ENCODE peak calls at places on chromosome 21, in nine cellular contexts. One of them, this sample, is unnamed.

GRCh38 chr21:27649746-27650145 is 682.9 kb upstream of the ADAMTS5 start:
- DNase-seq in effector memory CD8-positive, alpha-beta T cell: no peak
- DNase-seq in mucosa of descending colon: no peak
- DNase-seq in IMR-90: peak; percentile 70
- DNase-seq in A172: no peak
- DNase-seq in T-helper 17 cell: no peak
- DNase-seq in naive thymus-derived CD4-positive, alpha-beta T cell: no peak
- DNase-seq in heart left ventricle: no peak
- DNase-seq in stimulated activated CD4-positive, alpha-beta T cell treated with anti-CD3 and anti-CD28 coated beads, Interleukin-12 subunit alpha, Interleukin-12 subunit beta, amount 100 ng/mL, for 4 hours: no peak
- DNase-seq in this sample: no peak

GRCh38 chr21:26447932-26448331 is 125.2 kb downstream of the CYYR1 start:
- DNase-seq in T-helper 17 cell: no peak
- DNase-seq in heart left ventricle: no peak
- DNase-seq in stimulated activated CD4-positive, alpha-beta T cell treated with anti-CD3 and anti-CD28 coated beads, Interleukin-12 subunit alpha, Interleukin-12 subunit beta, amount 100 ng/mL, for 4 hours: no peak
- DNase-seq in naive thymus-derived CD4-positive, alpha-beta T cell: no peak
- DNase-seq in effector memory CD8-positive, alpha-beta T cell: no peak
- DNase-seq in mucosa of descending colon: no peak
- DNase-seq in IMR-90: no peak
- DNase-seq in A172: no peak
- DNase-seq in this sample: no peak

GRCh38 chr21:43189936-43190335 is 21.1 kb downstream of the CRYAA start:
- DNase-seq in mucosa of descending colon: no peak
- DNase-seq in T-helper 17 cell: no peak
- DNase-seq in heart left ventricle: peak; percentile 6
- DNase-seq in effector memory CD8-positive, alpha-beta T cell: no peak
- DNase-seq in naive thymus-derived CD4-positive, alpha-beta T cell: no peak
- DNase-seq in IMR-90: no peak
- DNase-seq in stimulated activated CD4-positive, alpha-beta T cell treated with anti-CD3 and anti-CD28 coated beads, Interleukin-12 subunit alpha, Interleukin-12 subunit beta, amount 100 ng/mL, for 4 hours: no peak
- DNase-seq in A172: no peak
- DNase-seq in this sample: peak; percentile 38

GRCh38 chr21:14988760-14989159 is 76.0 kb downstream of the NRIP1 start:
- DNase-seq in effector memory CD8-positive, alpha-beta T cell: no peak
- DNase-seq in heart left ventricle: no peak
- DNase-seq in mucosa of descending colon: no peak
- DNase-seq in stimulated activated CD4-positive, alpha-beta T cell treated with anti-CD3 and anti-CD28 coated beads, Interleukin-12 subunit alpha, Interleukin-12 subunit beta, amount 100 ng/mL, for 4 hours: no peak
- DNase-seq in naive thymus-derived CD4-positive, alpha-beta T cell: no peak
- DNase-seq in A172: no peak
- DNase-seq in IMR-90: no peak
- DNase-seq in T-helper 17 cell: no peak
- DNase-seq in this sample: no peak

GRCh38 chr21:45456836-45457160 is 51.8 kb downstream of the COL18A1 start:
- DNase-seq in heart left ventricle: no peak
- DNase-seq in effector memory CD8-positive, alpha-beta T cell: no peak
- DNase-seq in IMR-90: no peak
- DNase-seq in T-helper 17 cell: no peak
- DNase-seq in A172: no peak
- DNase-seq in mucosa of descending colon: no peak
- DNase-seq in naive thymus-derived CD4-positive, alpha-beta T cell: no peak
- DNase-seq in stimulated activated CD4-positive, alpha-beta T cell treated with anti-CD3 and anti-CD28 coated beads, Interleukin-12 subunit alpha, Interleukin-12 subunit beta, amount 100 ng/mL, for 4 hours: no peak
- DNase-seq in this sample: no peak

GRCh38 chr21:28884481-28884880 is 108.2 kb downstream of the LTN1 start:
- DNase-seq in mucosa of descending colon: no peak
- DNase-seq in naive thymus-derived CD4-positive, alpha-beta T cell: no peak
- DNase-seq in heart left ventricle: no peak
- DNase-seq in T-helper 17 cell: no peak
- DNase-seq in IMR-90: peak; percentile 8
- DNase-seq in stimulated activated CD4-positive, alpha-beta T cell treated with anti-CD3 and anti-CD28 coated beads, Interleukin-12 subunit alpha, Interleukin-12 subunit beta, amount 100 ng/mL, for 4 hours: no peak
- DNase-seq in effector memory CD8-positive, alpha-beta T cell: no peak
- DNase-seq in A172: peak; percentile 32
- DNase-seq in this sample: no peak

GRCh38 chr21:44701541-44701940 is 4.6 kb downstream of the KRTAP10-12 start:
- DNase-seq in stimulated activated CD4-positive, alpha-beta T cell treated with anti-CD3 and anti-CD28 coated beads, Interleukin-12 subunit alpha, Interleukin-12 subunit beta, amount 100 ng/mL, for 4 hours: no peak
- DNase-seq in mucosa of descending colon: peak; percentile 18
- DNase-seq in IMR-90: no peak
- DNase-seq in naive thymus-derived CD4-positive, alpha-beta T cell: no peak
- DNase-seq in T-helper 17 cell: no peak
- DNase-seq in heart left ventricle: no peak
- DNase-seq in effector memory CD8-positive, alpha-beta T cell: no peak
- DNase-seq in A172: no peak
- DNase-seq in this sample: no peak

GRCh38 chr21:26115346-26115745 is 55.2 kb downstream of the APP start:
- DNase-seq in A172: no peak
- DNase-seq in effector memory CD8-positive, alpha-beta T cell: no peak
- DNase-seq in heart left ventricle: no peak
- DNase-seq in mucosa of descending colon: peak; percentile 25
- DNase-seq in T-helper 17 cell: no peak
- DNase-seq in IMR-90: no peak
- DNase-seq in stimulated activated CD4-positive, alpha-beta T cell treated with anti-CD3 and anti-CD28 coated beads, Interleukin-12 subunit alpha, Interleukin-12 subunit beta, amount 100 ng/mL, for 4 hours: no peak
- DNase-seq in naive thymus-derived CD4-positive, alpha-beta T cell: no peak
- DNase-seq in this sample: no peak

GRCh38 chr21:38178653-38179503 is 77.9 kb upstream of the KCNJ15 start:
- DNase-seq in stimulated activated CD4-positive, alpha-beta T cell treated with anti-CD3 and anti-CD28 coated beads, Interleukin-12 subunit alpha, Interleukin-12 subunit beta, amount 100 ng/mL, for 4 hours: no peak
- DNase-seq in effector memory CD8-positive, alpha-beta T cell: no peak
- DNase-seq in heart left ventricle: no peak
- DNase-seq in IMR-90: no peak
- DNase-seq in naive thymus-derived CD4-positive, alpha-beta T cell: no peak
- DNase-seq in mucosa of descending colon: no peak
- DNase-seq in A172: peak; percentile 59
- DNase-seq in T-helper 17 cell: no peak
- DNase-seq in this sample: no peak

GRCh38 chr21:45363921-45364463 is 41.0 kb upstream of the COL18A1 start:
- DNase-seq in heart left ventricle: peak; percentile 89
- DNase-seq in effector memory CD8-positive, alpha-beta T cell: no peak
- DNase-seq in T-helper 17 cell: no peak
- DNase-seq in A172: peak; percentile 100
- DNase-seq in IMR-90: peak; percentile 99
- DNase-seq in naive thymus-derived CD4-positive, alpha-beta T cell: no peak
- DNase-seq in stimulated activated CD4-positive, alpha-beta T cell treated with anti-CD3 and anti-CD28 coated beads, Interleukin-12 subunit alpha, Interleukin-12 subunit beta, amount 100 ng/mL, for 4 hours: peak; percentile 33
- DNase-seq in mucosa of descending colon: peak; percentile 57
- DNase-seq in this sample: peak; percentile 93

GRCh38 chr21:42536601-42537000 is 22.9 kb downstream of the SLC37A1 start:
- DNase-seq in naive thymus-derived CD4-positive, alpha-beta T cell: no peak
- DNase-seq in T-helper 17 cell: no peak
- DNase-seq in effector memory CD8-positive, alpha-beta T cell: no peak
- DNase-seq in heart left ventricle: no peak
- DNase-seq in IMR-90: no peak
- DNase-seq in A172: no peak
- DNase-seq in mucosa of descending colon: no peak
- DNase-seq in stimulated activated CD4-positive, alpha-beta T cell treated with anti-CD3 and anti-CD28 coated beads, Interleukin-12 subunit alpha, Interleukin-12 subunit beta, amount 100 ng/mL, for 4 hours: no peak
- DNase-seq in this sample: no peak

GRCh38 chr21:15112858-15113257 is 48.1 kb upstream of the NRIP1 start:
- DNase-seq in naive thymus-derived CD4-positive, alpha-beta T cell: no peak
- DNase-seq in IMR-90: no peak
- DNase-seq in stimulated activated CD4-positive, alpha-beta T cell treated with anti-CD3 and anti-CD28 coated beads, Interleukin-12 subunit alpha, Interleukin-12 subunit beta, amount 100 ng/mL, for 4 hours: no peak
- DNase-seq in T-helper 17 cell: no peak
- DNase-seq in effector memory CD8-positive, alpha-beta T cell: no peak
- DNase-seq in heart left ventricle: no peak
- DNase-seq in A172: no peak
- DNase-seq in mucosa of descending colon: no peak
- DNase-seq in this sample: no peak

This sample was measured in tibial artery.